ENCODE peak calls at places on chromosomes 2 and 18, in four cellular contexts. U is astrocyte of the spinal cord, P is BE2C, Q is IMR-90. I is an unnamed sample.

GRCh38 chr18:6614952-6615351 is 114.6 kb upstream of the ARHGAP28 start:
- DNase-seq in Q (no peak), P (no peak), U (no peak), I (no peak)

GRCh38 chr18:3703732-3704176 is 253.8 kb downstream of the TGIF1 start:
- DNase-seq in Q (peak), P (peak), U (peak), I (peak)

GRCh38 chr2:63692002-63692606 is 103.3 kb downstream of the MDH1 start:
- DNase-seq in U (peak), Q (peak), P (peak), I (peak)

GRCh38 chr18:8264861-8265411 is 344.3 kb upstream of the RAB12 start:
- DNase-seq in Q (peak), P (peak), U (peak), I (peak)

GRCh38 chr18:58161659-58162058 is 117.6 kb downstream of the NEDD4L start:
- DNase-seq in P (peak), Q (no peak), U (no peak), I (no peak)

GRCh38 chr2:64203131-64204005 is 59.1 kb upstream of the PELI1 start:
- DNase-seq in P (no peak), U (peak), Q (peak), I (peak)

GRCh38 chr2:230582851-230583283 is 129.8 kb upstream of the CAB39 start:
- DNase-seq in Q (peak), P (no peak), U (peak), I (peak)

GRCh38 chr2:67018318-67018717 is 378.8 kb upstream of the ETAA1 start:
- DNase-seq in Q (no peak), P (no peak), U (no peak), I (no peak)

GRCh38 chr18:32847719-32848118 is 74.9 kb upstream of the KLHL14 start:
- DNase-seq in U (no peak), P (no peak), Q (no peak), I (no peak)

GRCh38 chr2:152627010-152627957 is 90.0 kb downstream of the PRPF40A start:
- DNase-seq in U (peak), Q (peak), P (no peak), I (peak)

GRCh38 chr2:219000569-219000960 is 7.3 kb upstream of the CRYBA2 start:
- DNase-seq in P (peak), Q (no peak), U (no peak), I (no peak)

GRCh38 chr2:76427447-76427846 is 716.7 kb upstream of the GCFC2 start:
- DNase-seq in P (no peak), Q (no peak), U (no peak), I (no peak)

GRCh38 chr2:196331143-196331542 is 159.8 kb upstream of the STK17B start:
- DNase-seq in P (no peak), U (peak), Q (peak), I (peak)

GRCh38 chr2:50480507-50480906 is 551.4 kb downstream of the NRXN1 start:
- DNase-seq in P (no peak), U (no peak), Q (no peak), I (no peak)

GRCh38 chr18:74273394-74273793 is 18.4 kb downstream of the CYB5A start:
- DNase-seq in P (no peak), Q (no peak), U (no peak), I (no peak)

DNA sequence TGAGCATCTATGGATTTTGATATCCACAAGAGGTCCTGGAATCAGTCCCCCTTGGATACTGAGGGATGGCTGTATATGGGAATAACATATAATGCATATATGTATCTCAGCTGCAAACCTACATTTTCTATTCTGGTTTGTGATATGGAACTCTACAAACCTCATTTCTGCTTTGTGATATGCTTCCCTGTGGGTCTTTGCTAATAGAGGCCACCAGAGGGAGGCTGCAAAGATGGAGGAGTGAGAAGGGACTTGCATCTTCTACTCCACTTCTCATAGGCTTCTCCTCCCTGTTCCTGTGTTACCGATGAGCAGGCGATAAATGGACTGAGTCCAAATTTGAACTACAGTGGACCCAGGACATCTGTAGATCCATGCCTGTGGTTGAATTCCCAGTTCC is 37.8 kb downstream of the ARID5A start:
- DNase-seq in P (no peak), Q (no peak), U (no peak), I (no peak)
- TF ChIP-seq CTCF in P (peak), Q (no peak), U (peak), I (peak)

GRCh38 chr2:181570833-181571661 is 85.9 kb downstream of the CERKL start:
- DNase-seq in U (peak), P (no peak), Q (peak), I (no peak)
- TF ChIP-seq CTCF in U (peak), P (no peak), Q (peak), I (peak)

GRCh38 chr2:100919316-100919715 is 82.8 kb upstream of the RPL31 start:
- DNase-seq in P (peak), Q (no peak), U (no peak), I (no peak)
- TF ChIP-seq CTCF in P (peak), Q (peak), U (peak), I (peak)

DNA sequence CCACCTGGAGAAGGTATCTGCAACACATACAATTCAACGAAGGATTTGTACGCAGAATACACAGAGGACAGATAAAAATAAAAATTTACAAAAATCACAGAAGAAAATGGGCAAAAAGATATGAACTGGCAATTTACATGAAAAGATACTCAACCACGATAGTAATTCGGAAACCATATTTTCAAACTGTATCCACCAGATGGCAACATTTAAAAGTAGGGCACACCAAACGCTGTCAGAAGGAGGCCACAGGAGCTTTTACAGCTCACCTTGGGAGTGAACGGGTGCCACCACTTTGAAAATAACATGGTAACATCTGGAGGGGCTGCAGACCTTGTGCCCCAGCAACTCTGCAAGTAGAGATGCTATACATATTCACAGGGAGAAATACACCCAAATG is 9.8 kb downstream of the KIF1A start:
- DNase-seq in Q (no peak), U (no peak), P (no peak), I (no peak)
- TF ChIP-seq CTCF in Q (no peak), U (no peak), P (peak), I (peak)

DNA sequence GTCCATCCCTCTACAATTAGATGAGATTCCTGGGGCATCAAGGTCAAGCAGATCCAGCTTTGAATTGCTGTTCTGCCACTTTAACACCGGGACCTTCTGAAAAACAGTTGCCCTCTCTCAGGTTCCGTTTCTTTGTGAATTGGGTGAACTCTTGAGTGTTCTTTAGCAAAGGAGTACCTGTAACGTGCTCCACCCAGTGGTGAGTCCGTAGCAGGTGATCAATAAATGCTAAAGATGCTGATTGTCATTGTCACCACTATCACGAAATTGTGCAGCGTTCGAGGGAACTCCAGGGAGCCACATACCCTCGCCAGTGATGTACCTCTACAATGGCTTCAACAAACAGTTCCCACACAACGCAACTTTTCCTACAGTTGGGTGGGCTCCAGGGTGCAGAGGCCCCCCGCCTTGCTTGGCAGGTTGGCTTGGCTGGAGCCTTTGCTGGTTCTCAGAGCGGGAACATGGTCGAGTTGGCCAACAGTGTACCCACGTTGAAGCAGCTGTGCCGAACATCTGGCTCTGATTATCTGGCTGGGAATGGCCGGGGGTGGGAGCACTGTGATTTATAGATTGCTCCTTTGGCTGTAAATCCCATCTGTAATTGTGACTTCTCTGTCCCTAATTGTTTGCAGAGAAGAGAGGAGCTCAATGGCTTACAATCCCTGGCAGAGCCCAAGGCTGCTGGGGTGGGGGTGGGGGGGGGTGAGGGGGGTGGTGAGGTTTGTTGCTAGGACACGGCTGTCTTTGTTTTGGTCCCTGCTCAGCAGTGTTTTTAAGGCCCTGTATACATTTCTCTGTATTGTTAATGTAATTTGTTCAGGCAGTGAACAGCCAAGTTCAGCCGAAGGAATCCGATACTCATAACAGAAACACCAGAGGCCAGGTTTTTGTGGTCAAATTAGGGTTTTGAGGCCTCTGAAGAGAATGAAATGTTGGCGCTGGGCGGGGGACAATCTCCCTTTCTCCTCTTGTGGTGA is 82.2 kb downstream of the TCF7L1 start:
- DNase-seq in P (peak), U (peak), Q (peak), I (peak)
- TF ChIP-seq CTCF in P (no peak), U (no peak), Q (no peak), I (peak)

DNA sequence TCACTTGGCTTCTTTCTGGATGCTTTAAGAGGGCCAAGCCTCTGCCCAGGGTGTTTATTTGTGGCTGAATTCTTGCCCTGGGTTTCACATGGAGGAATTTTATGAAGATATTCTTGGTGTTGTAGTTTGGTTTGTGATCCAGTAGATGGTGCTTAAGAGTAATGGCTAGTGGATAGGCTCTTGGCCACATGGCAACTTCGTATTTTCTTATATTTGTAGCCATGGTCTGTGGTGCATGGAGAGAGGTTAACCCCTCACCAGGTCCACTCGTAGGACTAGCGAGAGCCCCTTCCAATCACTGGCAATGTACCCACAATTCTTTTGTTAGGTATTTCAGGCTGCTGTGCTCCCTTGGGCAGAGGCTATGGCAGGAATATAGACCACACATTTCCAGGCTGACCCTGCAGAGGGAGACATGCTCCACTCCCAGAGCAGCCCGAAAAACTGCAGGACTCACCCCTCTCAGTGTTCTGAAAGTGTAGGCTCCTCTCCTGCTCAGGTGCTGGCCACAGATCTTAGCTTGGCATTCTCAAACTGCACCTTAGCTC is 582.1 kb upstream of the SETBP1 start:
- DNase-seq in P (peak), U (peak), Q (peak), I (no peak)
- TF ChIP-seq CTCF in P (peak), U (peak), Q (no peak), I (peak)

GRCh38 chr2:187493877-187494568 is 46.0 kb upstream of the CALCRL start:
- DNase-seq in P (no peak), U (no peak), Q (no peak), I (no peak)

GRCh38 chr2:187497140-187497539 is 49.1 kb upstream of the CALCRL start:
- DNase-seq in U (no peak), Q (no peak), P (no peak), I (no peak)

GRCh38 chr2:187499941-187500532 is 52.0 kb upstream of the CALCRL start:
- DNase-seq in U (peak), P (peak), Q (peak), I (peak)

GRCh38 chr2:187500585-187501359 is 52.7 kb upstream of the CALCRL start:
- DNase-seq in Q (peak), U (peak), P (no peak), I (peak)

GRCh38 chr2:187497858-187498463 is 49.9 kb upstream of the CALCRL start:
- DNase-seq in P (no peak), U (peak), Q (no peak), I (no peak)
- TF ChIP-seq CTCF in P (peak), U (peak), Q (peak), I (peak)